ENCODE peak calls at places on chromosomes 7 and 10, in four cellular contexts. U is HepG2, Y is A549, P is IMR-90. E is an unnamed sample.
A peak's percentile ranks its signal among the peaks of the same experiment; 100 is the strongest.

GRCh38 chr7:88279323-88279722 is 27.4 kb downstream of the STEAP4 start:
- DNase-seq in P (no peak), Y (no peak), U (no peak), E (no peak)

GRCh38 chr10:99924451-99924850 is 85.3 kb downstream of the DNMBP start:
- DNase-seq in Y (no peak), P (no peak), U (no peak), E (no peak)

GRCh38 chr7:124781418-124781817 is 15.8 kb upstream of the GPR37 start:
- DNase-seq in U (no peak), Y (no peak), P (peak; percentile 8), E (no peak)

GRCh38 chr10:97685395-97685958 is 1.6 kb downstream of the AVPI1 start:
- DNase-seq in U (peak; percentile 87), Y (peak; percentile 79), P (peak; percentile 58), E (peak; percentile 62)

GRCh38 chr7:101990811-101991418 is 173.5 kb downstream of the CUX1 start:
- DNase-seq in Y (no peak), U (no peak), P (no peak), E (no peak)

GRCh38 chr10:35369049-35369760 is 32.9 kb downstream of the CCNY start:
- DNase-seq in Y (no peak), P (peak; percentile 36), U (no peak), E (no peak)

GRCh38 chr7:97871659-97872024 is 566 bp downstream of the ASNS start:
- DNase-seq in Y (no peak), P (no peak), U (no peak), E (peak; percentile 55)

GRCh38 chr7:99623091-99623693 is 6.4 kb downstream of the ZSCAN25 start:
- DNase-seq in U (no peak), P (no peak), Y (no peak), E (no peak)

GRCh38 chr10:78905015-78905939 is 163.5 kb upstream of the ZMIZ1 start:
- DNase-seq in Y (no peak), P (no peak), U (no peak), E (no peak)

GRCh38 chr10:73529089-73529832 is 33.4 kb upstream of the PPP3CB start:
- DNase-seq in U (peak; percentile 89), P (peak; percentile 81), Y (peak; percentile 80), E (peak; percentile 87)

GRCh38 chr7:45223728-45224630 is 66.4 kb downstream of the RAMP3 start:
- DNase-seq in U (no peak), Y (no peak), P (no peak), E (no peak)

GRCh38 chr7:40571796-40572195 is 437.0 kb downstream of the SUGCT start:
- DNase-seq in U (no peak), Y (no peak), P (peak; percentile 73), E (no peak)

GRCh38 chr10:5504146-5505072 is 5.0 kb upstream of the CALML5 start:
- DNase-seq in U (no peak), P (no peak), Y (no peak), E (no peak)

GRCh38 chr7:133513608-133514007 is 260.7 kb downstream of the EXOC4 start:
- DNase-seq in U (no peak), Y (peak; percentile 16), P (peak; percentile 83), E (no peak)

GRCh38 chr7:38451840-38452239 is 178.4 kb upstream of the TARP start:
- DNase-seq in P (peak; percentile 62), U (peak; percentile 1), Y (peak; percentile 37), E (no peak)

GRCh38 chr10:1177936-1178335 is 121.8 kb downstream of the WDR37 start:
- DNase-seq in U (no peak), Y (no peak), P (no peak), E (no peak)

GRCh38 chr7:96090756-96091155 is 231.1 kb downstream of the SLC25A13 start:
- DNase-seq in U (no peak), Y (no peak), P (no peak), E (no peak)

GRCh38 chr7:54799792-54800191 is 40.8 kb upstream of the SEC61G start:
- DNase-seq in P (no peak), U (no peak), Y (no peak), E (no peak)

GRCh38 chr7:64045301-64046040 is at the start of gene ZNF727:
- DNase-seq in Y (no peak), U (no peak), P (no peak), E (peak; percentile 11)

GRCh38 chr7:127447326-127447945 is 54.9 kb upstream of the ZNF800 start:
- DNase-seq in U (peak; percentile 64), P (peak; percentile 60), Y (peak; percentile 74), E (peak; percentile 75)

GRCh38 chr7:2823124-2823523 is 21.0 kb downstream of the GNA12 start:
- DNase-seq in Y (no peak), P (no peak), U (no peak), E (no peak)

GRCh38 chr10:73824146-73824725 is 12.8 kb upstream of the NDST2 start:
- DNase-seq in Y (no peak), U (no peak), P (no peak), E (no peak)

GRCh38 chr7:92639213-92639896 is 49.2 kb upstream of the FAM133B start:
- DNase-seq in Y (no peak), U (no peak), P (no peak), E (no peak)

GRCh38 chr7:29255839-29256782 is 61.5 kb downstream of the CHN2 start:
- DNase-seq in Y (no peak), P (no peak), U (no peak), E (no peak)

GRCh38 chr7:73701357-73701995 is 18.0 kb downstream of the STX1A start:
- DNase-seq in U (peak; percentile 54), P (peak; percentile 33), Y (peak; percentile 95), E (peak; percentile 77)

GRCh38 chr10:79375321-79376077 is 28.2 kb downstream of the PPIF start:
- DNase-seq in U (peak; percentile 45), Y (peak; percentile 25), P (peak; percentile 59), E (peak; percentile 57)

GRCh38 chr7:70951271-70951962 is 180.5 kb upstream of the GALNT17 start:
- DNase-seq in P (no peak), Y (no peak), U (no peak), E (no peak)

GRCh38 chr7:123360631-123361030 is 160.9 kb upstream of the SLC13A1 start:
- DNase-seq in P (no peak), Y (no peak), U (no peak), E (no peak)
- TF ChIP-seq MAFK in P (no peak), Y (no peak), U (no peak), E (no peak)

GRCh38 chr7:108093903-108094302 is 36.3 kb downstream of the LAMB4 start:
- DNase-seq in P (peak; percentile 23), U (no peak), Y (no peak), E (no peak)
- TF ChIP-seq MAFK in P (no peak), U (no peak), Y (no peak), E (no peak)

GRCh38 chr7:83166-83840 is 109.1 kb upstream of the FAM20C start:
- DNase-seq in Y (no peak), U (no peak), P (no peak), E (no peak)

GRCh38 chr7:83861-84632 is 108.3 kb upstream of the FAM20C start:
- DNase-seq in U (no peak), P (no peak), Y (no peak), E (no peak)

GRCh38 chr7:82343-83155 is 109.8 kb upstream of the FAM20C start:
- DNase-seq in P (no peak), U (no peak), Y (no peak), E (no peak)

GRCh38 chr7:81603-82342 is 110.6 kb upstream of the FAM20C start:
- DNase-seq in U (no peak), Y (no peak), P (no peak), E (no peak)

GRCh38 chr7:80259-81236 is 111.8 kb upstream of the FAM20C start:
- DNase-seq in P (no peak), Y (no peak), U (no peak), E (no peak)
- TF ChIP-seq MAFK in P (no peak), Y (no peak), U (no peak), E (no peak)

GRCh38 chr7:31735991-31736982 is 49.3 kb downstream of the PPP1R17 start:
- DNase-seq in Y (peak; percentile 64), U (peak; percentile 52), P (peak; percentile 51), E (peak; percentile 62)
- TF ChIP-seq MAFK in Y (no peak), U (no peak), P (no peak), E (no peak)

DNA sequence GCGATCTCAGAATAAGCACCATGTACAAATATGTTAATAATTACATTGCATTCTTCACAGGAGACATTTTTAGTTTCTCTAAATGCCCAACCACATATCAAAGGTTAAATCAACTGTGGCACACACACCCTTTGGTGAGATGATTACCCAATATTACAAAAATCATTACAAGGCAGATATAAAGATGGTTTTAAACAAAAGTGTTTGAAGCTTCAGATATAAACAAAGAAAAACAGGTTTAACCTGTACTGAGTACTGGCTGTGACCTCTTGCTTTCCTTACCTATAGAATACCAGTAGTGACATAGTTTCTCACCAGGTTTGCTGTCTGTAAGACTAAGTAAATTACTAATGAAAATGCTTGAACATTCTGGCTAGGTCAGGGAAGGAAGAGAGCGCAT is 360.0 kb upstream of the IGFBP3 start:
- DNase-seq in Y (no peak), U (no peak), P (no peak), E (no peak)
- TF ChIP-seq MAFK in Y (no peak), U (no peak), P (no peak), E (no peak)

GRCh38 chr7:69232445-69233376 is 365.6 kb upstream of the AUTS2 start:
- DNase-seq in P (no peak), Y (no peak), U (no peak), E (no peak)
- TF ChIP-seq MAFK in P (no peak), Y (no peak), U (no peak), E (no peak)

DNA sequence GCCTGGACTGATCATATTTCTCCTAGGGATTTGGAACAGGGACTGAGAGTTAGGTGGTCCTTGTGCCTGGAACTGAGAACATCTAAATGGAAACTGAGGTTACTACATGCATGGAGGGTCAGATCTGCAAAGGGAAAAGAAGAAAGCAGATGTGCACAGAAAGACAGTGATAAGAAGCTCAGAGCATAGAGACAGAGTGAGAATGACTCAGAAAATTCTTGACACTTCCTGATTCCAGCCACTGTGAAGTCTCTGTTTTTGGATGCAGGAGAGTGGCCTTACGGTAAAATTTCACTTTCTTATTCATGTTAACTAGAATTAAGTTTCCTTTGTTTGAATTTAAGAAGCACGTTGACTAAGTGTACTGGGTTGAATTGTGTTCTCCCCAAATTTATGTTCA is 241.7 kb downstream of the TMEM26 start:
- DNase-seq in P (no peak), U (no peak), Y (no peak), E (peak; percentile 14)
- TF ChIP-seq MAFK in P (no peak), U (no peak), Y (no peak), E (no peak)

DNA sequence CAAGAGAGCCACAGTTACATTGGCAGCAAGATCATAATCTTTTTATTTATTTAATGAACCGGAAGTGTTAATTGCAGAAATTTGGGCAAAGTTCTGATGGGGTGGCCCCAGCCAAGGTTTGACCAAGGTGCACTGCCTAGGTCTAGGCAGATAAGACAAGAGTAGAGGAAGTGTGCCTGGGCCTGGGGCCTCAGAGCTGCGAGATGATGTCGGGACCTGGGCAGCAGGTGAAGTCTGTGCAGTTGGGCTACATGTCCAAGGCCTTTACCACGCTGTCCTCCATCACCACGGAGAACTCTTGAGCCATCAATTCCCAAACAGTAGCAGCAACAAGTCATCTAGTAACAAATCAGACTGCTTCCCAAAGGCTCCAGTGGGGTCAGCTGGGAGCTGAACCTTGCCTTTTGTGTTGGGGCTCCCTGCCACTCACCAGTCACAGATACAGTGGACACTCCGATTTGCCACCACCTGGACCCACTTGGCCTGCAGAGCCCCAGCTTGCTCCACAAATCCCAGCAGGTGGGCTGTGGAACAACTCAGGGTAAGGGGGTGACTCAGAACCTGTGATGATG is 52.5 kb upstream of the COMTD1 start:
- DNase-seq in U (no peak), Y (no peak), P (no peak), E (no peak)
- TF ChIP-seq MAFK in U (no peak), Y (no peak), P (no peak), E (no peak)

E was measured in K562.